ENCODE peak calls at places on chromosomes 5 and 9, in seven cellular contexts. S is NCI-H1105 treated with DMSO at 0.1 percent for 48 hours; W is HS-5; P is stimulated activated CD4-positive, alpha-beta T cell treated with anti-CD3 and anti-CD28 coated beads, Interleukin-4, amount 100 ng/mL, for 48 hours; X is immature natural killer cell; K is psoas muscle; Z is ACHN. V is an unnamed sample.

GRCh38 chr5:68070641-68071191 is 144.8 kb upstream of the PIK3R1 start:
- DNase-seq in W (no peak), P (no peak), K (no peak), X (no peak), Z (no peak), S (no peak), V (no peak)

GRCh38 chr9:129759329-129759728 is 6.5 kb upstream of the PTGES start:
- DNase-seq in W (no peak), Z (no peak), K (no peak), X (no peak), P (no peak), S (no peak), V (no peak)

GRCh38 chr5:154722097-154722496 is 33.1 kb upstream of the LARP1 start:
- DNase-seq in X (no peak), P (no peak), S (no peak), Z (no peak), K (no peak), W (no peak), V (no peak)

GRCh38 chr9:30757723-30758122 is 1626.7 kb upstream of the ACO1 start:
- DNase-seq in W (no peak), S (no peak), P (no peak), X (no peak), K (no peak), Z (no peak), V (no peak)

GRCh38 chr5:146165469-146165868 is 17.0 kb downstream of the LARS1 start:
- DNase-seq in X (no peak), S (no peak), P (no peak), W (no peak), Z (no peak), K (no peak), V (no peak)

GRCh38 chr9:76490249-76490990 is 31.4 kb downstream of the GCNT1 start:
- DNase-seq in P (no peak), W (no peak), K (no peak), S (no peak), Z (no peak), X (no peak), V (no peak)

GRCh38 chr5:24642022-24642421 is 2.8 kb downstream of the CDH10 start:
- DNase-seq in Z (peak), S (peak), P (no peak), W (no peak), K (no peak), X (no peak), V (peak)

GRCh38 chr9:127742435-127743088 is 7.5 kb upstream of the TOR2A start:
- DNase-seq in Z (peak), W (peak), S (peak), X (no peak), P (no peak), K (peak), V (no peak)

GRCh38 chr5:54311178-54311811 is 922 bp upstream of the ARL15 start:
- DNase-seq in X (no peak), S (no peak), P (no peak), K (no peak), Z (peak), W (no peak), V (peak)

GRCh38 chr5:51172853-51173635 is 210.2 kb upstream of the ISL1 start:
- DNase-seq in X (no peak), K (no peak), P (no peak), S (no peak), Z (no peak), W (no peak), V (no peak)

GRCh38 chr5:180047667-180048066 is 23.9 kb downstream of the RNF130 start:
- DNase-seq in W (no peak), Z (no peak), K (peak), S (no peak), X (no peak), P (no peak), V (no peak)

V was measured in HTR-8/SVneo.